ENCODE peak calls at places on chromosomes 1 and 21, in ten cellular contexts. X is GM12891, C is body of pancreas, F is tibial nerve, K is stomach, U is ovary, T is erythroblast, V is K562, R is transverse colon, Y is A549. N is an unnamed sample.

GRCh38 chr1:8133657-8134430 is 107.7 kb upstream of the ERRFI1 start:
- DNase-seq in X (no peak), C (peak), F (peak), K (peak), U (peak), T (no peak), V (no peak), R (peak), Y (no peak), N (peak)

GRCh38 chr1:228278432-228278941 is 70.6 kb downstream of the OBSCN start:
- DNase-seq in X (no peak), C (no peak), F (no peak), K (no peak), U (no peak), T (no peak), V (no peak), R (no peak), Y (no peak), N (no peak)

GRCh38 chr1:171645553-171646336 is 6.7 kb downstream of the MYOC start:
- DNase-seq in X (no peak), C (peak), F (peak), K (no peak), U (peak), T (no peak), V (no peak), R (peak), Y (no peak), N (no peak)

GRCh38 chr1:151655362-151655761 is 43.5 kb downstream of the SNX27 start:
- DNase-seq in X (no peak), C (no peak), F (no peak), K (no peak), U (no peak), T (no peak), V (no peak), R (no peak), Y (no peak), N (no peak)

GRCh38 chr1:58768971-58769808 is 14.7 kb downstream of the JUN start:
- DNase-seq in X (no peak), C (peak), F (peak), K (peak), U (peak), T (peak), V (peak), R (peak), Y (peak), N (no peak)

GRCh38 chr1:179025975-179026812 is 500 bp downstream of the FAM20B start:
- DNase-seq in X (peak), C (peak), F (peak), K (peak), U (peak), T (peak), V (peak), R (peak), Y (peak), N (peak)

GRCh38 chr1:110672001-110672752 is 2.6 kb downstream of the KCNA3 start:
- DNase-seq in X (no peak), C (peak), F (no peak), K (no peak), U (no peak), T (no peak), V (peak), R (peak), Y (no peak), N (no peak)

GRCh38 chr1:54327386-54328116 is 78.6 kb downstream of the SSBP3 start:
- DNase-seq in X (no peak), C (no peak), F (no peak), K (no peak), U (no peak), T (no peak), V (peak), R (no peak), Y (no peak), N (no peak)

GRCh38 chr21:41494242-41494641 is 13.7 kb downstream of the TMPRSS2 start:
- DNase-seq in X (no peak), C (no peak), F (no peak), K (no peak), U (no peak), T (no peak), V (no peak), R (no peak), Y (no peak), N (no peak)

GRCh38 chr1:160082487-160082886 is 1.1 kb downstream of the KCNJ9 start:
- DNase-seq in X (no peak), C (no peak), F (no peak), K (no peak), U (no peak), T (no peak), V (no peak), R (no peak), Y (no peak), N (no peak)

GRCh38 chr21:42373181-42373907 is 7.0 kb upstream of the TFF1 start:
- DNase-seq in X (no peak), C (no peak), F (no peak), K (no peak), U (no peak), T (no peak), V (peak), R (no peak), Y (no peak), N (no peak)

GRCh38 chr1:241640867-241641542 is 836 bp upstream of the CHML start:
- DNase-seq in X (no peak), C (peak), F (no peak), K (no peak), U (no peak), T (no peak), V (peak), R (peak), Y (peak), N (no peak)

GRCh38 chr1:94239796-94240195 is 2.4 kb upstream of the ARHGAP29 start:
- DNase-seq in X (no peak), C (no peak), F (no peak), K (no peak), U (no peak), T (no peak), V (no peak), R (no peak), Y (no peak), N (peak)

GRCh38 chr1:52614671-52615070 is 12.5 kb downstream of the GPX7 start:
- DNase-seq in X (no peak), C (no peak), F (no peak), K (no peak), U (no peak), T (no peak), V (no peak), R (no peak), Y (no peak), N (no peak)

GRCh38 chr1:183604048-183604808 is 14.0 kb upstream of the NCF2 start:
- DNase-seq in X (no peak), C (peak), F (no peak), K (peak), U (no peak), T (no peak), V (peak), R (peak), Y (no peak), N (no peak)

GRCh38 chr1:34839526-34840305 is 19.8 kb downstream of the SMIM12 start:
- DNase-seq in X (no peak), C (no peak), F (no peak), K (peak), U (no peak), T (no peak), V (no peak), R (no peak), Y (no peak), N (no peak)

GRCh38 chr21:44263768-44264167 is 2.1 kb upstream of the DNMT3L start:
- DNase-seq in X (no peak), C (no peak), F (no peak), K (no peak), U (no peak), T (no peak), V (no peak), R (no peak), Y (no peak), N (no peak)
- TF ChIP-seq POLR2A in X (no peak), C (no peak), F (no peak), K (no peak), U (no peak), T (no peak), V (no peak), R (no peak), Y (no peak), N (no peak)

DNA sequence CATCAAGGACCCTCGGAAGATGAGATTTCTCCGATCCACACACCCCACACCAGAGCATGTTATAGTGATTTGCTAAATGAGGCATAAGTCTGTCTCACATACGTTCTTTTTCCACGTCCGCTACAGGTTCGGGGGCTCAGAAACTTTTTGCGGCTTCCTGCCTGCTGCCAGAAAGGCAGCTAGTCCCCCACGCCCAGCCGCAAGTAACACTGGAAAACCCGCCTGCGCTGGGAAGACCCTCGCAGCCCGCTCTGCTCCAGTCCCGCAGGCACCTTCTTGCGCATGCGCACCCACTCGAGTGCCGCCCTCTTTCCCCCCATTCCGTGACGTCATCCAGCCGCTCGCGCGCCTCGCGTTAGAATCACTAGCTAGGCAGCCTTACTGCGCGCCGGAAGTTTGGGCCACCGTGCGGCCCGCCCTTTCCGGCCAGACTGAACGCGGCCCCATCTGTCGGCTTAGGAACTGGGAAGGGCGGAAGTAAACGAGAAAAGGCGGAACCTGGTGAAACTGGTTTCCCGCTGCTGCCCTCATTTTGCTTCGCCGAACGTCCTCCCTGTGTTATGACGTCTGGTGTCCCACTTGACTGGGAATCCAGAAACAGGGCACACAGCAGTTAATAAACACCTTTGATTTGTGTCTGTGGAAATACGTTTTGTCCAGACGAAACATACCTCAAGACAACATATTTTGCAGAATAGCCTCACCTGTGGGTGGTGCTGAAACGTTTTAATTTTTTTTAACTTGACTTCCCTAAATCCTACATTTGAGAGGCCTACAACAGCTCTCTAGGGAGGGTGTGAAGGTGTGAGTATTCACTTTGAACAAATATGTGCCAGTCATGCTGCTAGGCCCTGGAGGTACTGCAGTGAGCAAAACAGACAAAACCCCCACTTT is at the start of gene C1orf74:
- DNase-seq in X (peak), C (peak), F (peak), K (peak), U (peak), T (peak), V (peak), R (peak), Y (peak), N (peak)
- TF ChIP-seq POLR2A in X (peak), C (peak), F (peak), K (no peak), U (peak), T (peak), V (peak), R (peak), Y (peak), N (peak)

GRCh38 chr1:234509457-234510328 is 30.7 kb upstream of the TARBP1 start:
- DNase-seq in X (no peak), C (no peak), F (no peak), K (no peak), U (no peak), T (peak), V (no peak), R (no peak), Y (peak), N (no peak)
- TF ChIP-seq POLR2A in X (no peak), C (no peak), F (no peak), K (no peak), U (no peak), T (no peak), V (no peak), R (no peak), Y (no peak), N (no peak)

DNA sequence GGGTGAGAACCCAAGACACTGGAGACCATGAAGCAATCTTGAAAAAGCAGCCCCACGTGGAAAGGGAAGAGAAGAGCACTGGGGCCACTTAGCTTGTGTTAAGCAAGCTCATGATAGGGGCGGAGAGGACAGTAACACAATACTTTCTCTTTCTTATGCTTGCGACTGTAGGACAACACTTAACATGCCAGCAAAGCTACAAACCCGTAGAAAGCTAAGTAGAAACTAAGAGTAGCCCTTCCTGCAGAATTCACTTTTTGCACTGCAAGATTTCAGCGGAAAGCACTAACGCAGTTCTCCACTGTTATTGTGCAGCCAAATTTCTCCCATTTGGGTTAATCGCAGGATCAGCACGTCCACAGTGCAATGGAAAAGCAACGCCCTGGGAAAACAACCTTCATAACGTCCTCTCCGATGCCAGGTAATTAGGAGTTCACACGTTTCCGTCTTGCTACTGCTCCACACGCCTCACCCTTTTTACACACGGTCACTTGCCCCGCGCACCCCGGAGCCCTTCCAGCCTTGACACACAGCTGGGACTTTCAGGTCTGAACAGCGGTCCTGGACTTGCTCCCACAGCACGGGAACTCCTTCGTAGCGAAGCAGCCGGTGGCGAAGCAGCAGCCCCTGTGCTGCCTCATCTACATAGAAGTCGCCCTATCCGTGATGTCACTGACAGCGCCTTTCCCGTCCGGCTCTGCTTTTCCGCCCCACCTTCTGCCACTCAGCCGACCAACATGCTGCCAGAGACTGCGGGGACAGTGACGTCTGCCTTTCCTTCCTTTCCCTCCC is 148.6 kb downstream of the PPIAL4G start:
- DNase-seq in X (peak), C (peak), F (peak), K (peak), U (peak), T (peak), V (peak), R (peak), Y (peak), N (peak)
- TF ChIP-seq POLR2A in X (peak), C (peak), F (peak), K (no peak), U (no peak), T (peak), V (peak), R (peak), Y (peak), N (peak)

GRCh38 chr1:201648066-201648910 is 109.4 kb downstream of the NAV1 start:
- DNase-seq in X (no peak), C (peak), F (peak), K (peak), U (peak), T (peak), V (peak), R (peak), Y (peak), N (peak)
- TF ChIP-seq POLR2A in X (no peak), C (no peak), F (no peak), K (no peak), U (no peak), T (no peak), V (no peak), R (no peak), Y (peak), N (peak)

GRCh38 chr21:39084073-39084472 is 99.2 kb downstream of the PSMG1 start:
- DNase-seq in X (no peak), C (no peak), F (no peak), K (no peak), U (no peak), T (no peak), V (no peak), R (no peak), Y (no peak), N (no peak)
- TF ChIP-seq POLR2A in X (no peak), C (no peak), F (no peak), K (no peak), U (no peak), T (no peak), V (no peak), R (no peak), Y (no peak), N (no peak)

N was measured in H54.